ENCODE peak calls at places on chromosomes 3 and 15, in five cellular contexts. One of them, this sample, is unnamed.

GRCh38 chr3:9809239-9809614 is 835 bp upstream of the TTLL3 start:
- DNase-seq in neuronal stem cell: no peak
- DNase-seq in H1: no peak
- DNase-seq in mesenchymal stem cell: no peak
- DNase-seq in trophoblast cell: peak
- DNase-seq in this sample: peak

GRCh38 chr15:92629975-92630626 is 25.5 kb downstream of the FAM174B start:
- DNase-seq in neuronal stem cell: no peak
- DNase-seq in H1: no peak
- DNase-seq in mesenchymal stem cell: peak
- DNase-seq in trophoblast cell: no peak
- DNase-seq in this sample: no peak

GRCh38 chr3:197186887-197187588 is 111.4 kb downstream of the DLG1 start:
- DNase-seq in neuronal stem cell: peak
- DNase-seq in H1: no peak
- DNase-seq in mesenchymal stem cell: peak
- DNase-seq in trophoblast cell: peak
- DNase-seq in this sample: no peak

GRCh38 chr3:196012481-196012880 is 69.4 kb downstream of the TFRC start:
- DNase-seq in neuronal stem cell: no peak
- DNase-seq in H1: no peak
- DNase-seq in mesenchymal stem cell: no peak
- DNase-seq in trophoblast cell: peak
- DNase-seq in this sample: no peak

GRCh38 chr15:65115542-65115941 is 542 bp upstream of the UBAP1L start:
- DNase-seq in neuronal stem cell: no peak
- DNase-seq in H1: no peak
- DNase-seq in mesenchymal stem cell: no peak
- DNase-seq in trophoblast cell: no peak
- DNase-seq in this sample: no peak

GRCh38 chr15:36626984-36627383 is 47.6 kb downstream of the CDIN1 start:
- DNase-seq in neuronal stem cell: no peak
- DNase-seq in H1: no peak
- DNase-seq in mesenchymal stem cell: no peak
- DNase-seq in trophoblast cell: no peak
- DNase-seq in this sample: no peak

GRCh38 chr3:123374016-123374415 is 74.9 kb downstream of the ADCY5 start:
- DNase-seq in neuronal stem cell: no peak
- DNase-seq in H1: no peak
- DNase-seq in mesenchymal stem cell: no peak
- DNase-seq in trophoblast cell: no peak
- DNase-seq in this sample: no peak

GRCh38 chr3:42708611-42709151 is 6.1 kb upstream of the HHATL start:
- DNase-seq in neuronal stem cell: no peak
- DNase-seq in H1: no peak
- DNase-seq in mesenchymal stem cell: no peak
- DNase-seq in trophoblast cell: no peak
- DNase-seq in this sample: no peak

GRCh38 chr3:64000446-64001055 is 22.7 kb downstream of the PSMD6 start:
- DNase-seq in neuronal stem cell: no peak
- DNase-seq in H1: no peak
- DNase-seq in mesenchymal stem cell: peak
- DNase-seq in trophoblast cell: no peak
- DNase-seq in this sample: no peak

GRCh38 chr3:106006571-106006970 is 137.8 kb upstream of the CBLB start:
- DNase-seq in neuronal stem cell: no peak
- DNase-seq in H1: no peak
- DNase-seq in mesenchymal stem cell: no peak
- DNase-seq in trophoblast cell: no peak
- DNase-seq in this sample: no peak

GRCh38 chr3:41277790-41278465 is 78.6 kb downstream of the CTNNB1 start:
- DNase-seq in neuronal stem cell: no peak
- DNase-seq in H1: peak
- DNase-seq in mesenchymal stem cell: no peak
- DNase-seq in trophoblast cell: no peak
- DNase-seq in this sample: peak

GRCh38 chr3:16554126-16554525 is 40.6 kb upstream of the RFTN1 start:
- DNase-seq in neuronal stem cell: no peak
- DNase-seq in H1: no peak
- DNase-seq in mesenchymal stem cell: no peak
- DNase-seq in trophoblast cell: no peak
- DNase-seq in this sample: no peak

GRCh38 chr3:173342679-173343078 is 54.9 kb upstream of the NLGN1 start:
- DNase-seq in neuronal stem cell: no peak
- DNase-seq in H1: no peak
- DNase-seq in mesenchymal stem cell: no peak
- DNase-seq in trophoblast cell: no peak
- DNase-seq in this sample: no peak

GRCh38 chr3:163056874-163057497 is 1560.4 kb downstream of the OTOL1 start:
- DNase-seq in neuronal stem cell: peak
- DNase-seq in H1: peak
- DNase-seq in mesenchymal stem cell: peak
- DNase-seq in trophoblast cell: peak
- DNase-seq in this sample: peak

GRCh38 chr15:64690008-64690407 is 85.4 kb downstream of the RBPMS2 start:
- DNase-seq in neuronal stem cell: no peak
- DNase-seq in H1: no peak
- DNase-seq in mesenchymal stem cell: no peak
- DNase-seq in trophoblast cell: no peak
- DNase-seq in this sample: no peak

GRCh38 chr15:76274226-76274625 is 37.0 kb downstream of the ETFA start:
- DNase-seq in neuronal stem cell: no peak
- DNase-seq in H1: no peak
- DNase-seq in mesenchymal stem cell: no peak
- DNase-seq in trophoblast cell: no peak
- DNase-seq in this sample: no peak

GRCh38 chr3:177629276-177629675 is 432.0 kb upstream of the TBL1XR1 start:
- DNase-seq in neuronal stem cell: no peak
- DNase-seq in H1: no peak
- DNase-seq in mesenchymal stem cell: no peak
- DNase-seq in trophoblast cell: peak
- DNase-seq in this sample: no peak

GRCh38 chr3:64163755-64164148 is 61.5 kb downstream of the PRICKLE2 start:
- DNase-seq in neuronal stem cell: no peak
- DNase-seq in H1: no peak
- DNase-seq in mesenchymal stem cell: peak
- DNase-seq in trophoblast cell: peak
- DNase-seq in this sample: no peak

GRCh38 chr3:115855911-115856310 is 232.6 kb downstream of the GAP43 start:
- DNase-seq in neuronal stem cell: no peak
- DNase-seq in H1: no peak
- DNase-seq in mesenchymal stem cell: peak
- DNase-seq in trophoblast cell: peak
- DNase-seq in this sample: no peak

GRCh38 chr15:100723323-100723801 is 121.0 kb downstream of the ASB7 start:
- DNase-seq in neuronal stem cell: no peak
- DNase-seq in H1: no peak
- DNase-seq in mesenchymal stem cell: no peak
- DNase-seq in trophoblast cell: peak
- DNase-seq in this sample: no peak

GRCh38 chr15:77599899-77600298 is 32.8 kb downstream of the LINGO1 start:
- DNase-seq in neuronal stem cell: no peak
- DNase-seq in H1: no peak
- DNase-seq in mesenchymal stem cell: peak
- DNase-seq in trophoblast cell: no peak
- DNase-seq in this sample: peak

GRCh38 chr3:49244589-49245205 is 32.3 kb downstream of the C3orf62 start:
- DNase-seq in neuronal stem cell: no peak
- DNase-seq in H1: no peak
- DNase-seq in mesenchymal stem cell: no peak
- DNase-seq in trophoblast cell: peak
- DNase-seq in this sample: peak

DNA sequence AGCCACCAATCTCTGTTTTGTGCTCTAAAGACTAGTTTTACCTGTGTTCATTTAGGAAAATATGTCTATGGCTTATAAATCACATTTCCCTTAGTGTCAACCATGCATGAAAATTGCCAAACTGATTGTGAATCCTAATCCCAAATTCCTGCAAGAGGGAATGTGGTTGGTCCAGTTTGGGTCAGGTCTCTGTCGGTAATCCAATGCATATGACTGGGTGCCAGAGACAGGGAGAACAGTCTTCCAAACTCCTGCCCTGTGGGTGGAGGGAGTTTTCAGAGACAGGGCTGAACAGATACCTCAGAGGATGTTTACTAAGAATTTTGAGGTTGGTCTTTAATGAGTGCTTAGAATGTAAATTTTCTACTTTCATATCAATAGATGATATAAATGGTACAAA is 300.5 kb upstream of the ARL6 start:
- DNase-seq in neuronal stem cell: no peak
- DNase-seq in H1: no peak
- DNase-seq in mesenchymal stem cell: no peak
- DNase-seq in trophoblast cell: peak
- DNase-seq in this sample: peak
- H2BK12ac ChIP-seq in neuronal stem cell: no peak
- H2BK12ac ChIP-seq in H1: no peak
- H2BK12ac ChIP-seq in mesenchymal stem cell: no peak
- H2BK12ac ChIP-seq in trophoblast cell: no peak
- H2BK12ac ChIP-seq in this sample: no peak

DNA sequence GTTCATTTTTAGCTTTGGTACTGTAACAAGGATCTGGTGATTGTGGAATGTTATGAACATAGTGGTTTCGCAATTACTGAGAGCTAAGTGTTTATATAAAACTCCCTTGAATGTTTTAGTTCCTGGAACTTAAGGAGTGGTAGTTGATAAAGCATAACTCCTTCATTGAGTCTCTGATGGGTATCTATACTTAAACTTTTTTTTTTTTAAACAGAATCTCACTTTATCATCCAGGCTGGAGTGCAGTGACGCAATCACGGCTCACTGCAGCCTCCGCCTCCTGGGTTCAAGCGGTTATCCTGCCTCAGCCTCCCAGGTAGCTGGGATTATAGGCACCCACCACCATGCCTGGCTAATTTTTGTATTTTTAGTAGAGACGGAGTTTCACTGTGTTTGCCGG is 11.3 kb downstream of the PRKCI start:
- DNase-seq in neuronal stem cell: no peak
- DNase-seq in H1: no peak
- DNase-seq in mesenchymal stem cell: peak
- DNase-seq in trophoblast cell: peak
- DNase-seq in this sample: no peak
- H3K4ac ChIP-seq in neuronal stem cell: no peak
- H3K4ac ChIP-seq in H1: no peak
- H3K4ac ChIP-seq in mesenchymal stem cell: no peak
- H3K4ac ChIP-seq in trophoblast cell: no peak
- H3K4ac ChIP-seq in this sample: no peak

GRCh38 chr3:18439281-18439680 is 14.1 kb upstream of the SATB1 start:
- DNase-seq in neuronal stem cell: no peak
- DNase-seq in H1: no peak
- DNase-seq in mesenchymal stem cell: no peak
- DNase-seq in trophoblast cell: no peak
- DNase-seq in this sample: no peak
- H2BK12ac ChIP-seq in neuronal stem cell: no peak
- H2BK12ac ChIP-seq in H1: no peak
- H2BK12ac ChIP-seq in mesenchymal stem cell: no peak
- H2BK12ac ChIP-seq in trophoblast cell: no peak
- H2BK12ac ChIP-seq in this sample: no peak

GRCh38 chr15:94225616-94226015 is 5.7 kb upstream of the MCTP2 start:
- DNase-seq in neuronal stem cell: no peak
- DNase-seq in H1: no peak
- DNase-seq in mesenchymal stem cell: no peak
- DNase-seq in trophoblast cell: peak
- DNase-seq in this sample: no peak
- H3K4ac ChIP-seq in neuronal stem cell: no peak
- H3K4ac ChIP-seq in H1: no peak
- H3K4ac ChIP-seq in mesenchymal stem cell: no peak
- H3K4ac ChIP-seq in trophoblast cell: no peak
- H3K4ac ChIP-seq in this sample: no peak

GRCh38 chr3:46628980-46629379 is 16.7 kb downstream of the FAM240A start:
- DNase-seq in neuronal stem cell: no peak
- DNase-seq in H1: no peak
- DNase-seq in mesenchymal stem cell: no peak
- DNase-seq in trophoblast cell: no peak
- DNase-seq in this sample: no peak

GRCh38 chr3:46626039-46626438 is 13.7 kb downstream of the FAM240A start:
- DNase-seq in neuronal stem cell: no peak
- DNase-seq in H1: no peak
- DNase-seq in mesenchymal stem cell: no peak
- DNase-seq in trophoblast cell: no peak
- DNase-seq in this sample: no peak

GRCh38 chr3:46627078-46627477 is 14.8 kb downstream of the FAM240A start:
- DNase-seq in neuronal stem cell: no peak
- DNase-seq in H1: no peak
- DNase-seq in mesenchymal stem cell: no peak
- DNase-seq in trophoblast cell: no peak
- DNase-seq in this sample: no peak

GRCh38 chr3:46624533-46624932 is 12.2 kb downstream of the FAM240A start:
- DNase-seq in neuronal stem cell: no peak
- DNase-seq in H1: no peak
- DNase-seq in mesenchymal stem cell: no peak
- DNase-seq in trophoblast cell: no peak
- DNase-seq in this sample: no peak

DNA sequence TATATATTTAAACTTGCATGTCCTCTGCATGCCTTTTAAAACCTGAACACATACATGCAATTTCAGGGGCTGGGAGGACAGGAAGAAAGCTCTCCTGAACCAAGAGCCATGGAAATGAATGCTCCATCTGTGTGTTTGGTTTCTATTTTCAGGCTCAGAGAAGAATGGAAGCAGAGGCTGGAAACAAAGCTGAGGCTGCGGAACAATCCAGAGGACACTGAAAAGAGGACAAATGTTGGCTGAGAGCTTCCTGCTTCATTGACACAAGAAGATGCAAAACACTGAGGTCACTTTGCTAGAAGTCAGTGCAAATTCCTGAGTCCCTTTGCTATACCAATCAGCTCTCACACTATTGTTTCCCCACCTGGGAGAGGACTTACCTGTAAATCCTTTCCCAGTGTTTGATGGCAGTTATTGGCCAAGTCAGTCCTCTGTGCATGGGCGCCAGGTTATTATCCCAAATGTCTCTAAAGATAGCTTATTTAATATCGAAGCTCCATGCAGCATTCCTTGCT is 12.7 kb downstream of the FAM240A start:
- DNase-seq in neuronal stem cell: no peak
- DNase-seq in H1: no peak
- DNase-seq in mesenchymal stem cell: no peak
- DNase-seq in trophoblast cell: no peak
- DNase-seq in this sample: no peak
- H2BK12ac ChIP-seq in neuronal stem cell: no peak
- H2BK12ac ChIP-seq in H1: no peak
- H2BK12ac ChIP-seq in mesenchymal stem cell: no peak
- H2BK12ac ChIP-seq in trophoblast cell: no peak
- H2BK12ac ChIP-seq in this sample: no peak